ENCODE peak calls at places on chromosomes 2 and 18, in nine cellular contexts. V is OCI-LY7, G is IMR-90, D is colonic mucosa, H is ovary, X is fibroblast of lung, L is prostate gland, A is H7, N is testis. F is an unnamed sample.

GRCh38 chr2:20309001-20309400 is 41.6 kb downstream of the PUM2 start:
- DNase-seq in H (no peak), X (no peak), V (no peak), A (no peak), L (no peak), D (no peak), N (no peak), G (no peak), F (no peak)

GRCh38 chr2:7094113-7094760 is 177.0 kb downstream of the RNF144A start:
- DNase-seq in H (no peak), N (no peak), L (no peak), A (no peak), V (no peak), D (peak; percentile 25), G (no peak), X (no peak), F (peak; percentile 16)

GRCh38 chr2:70828914-70829824 is 6.4 kb downstream of the CD207 start:
- DNase-seq in N (no peak), X (no peak), L (no peak), V (peak; percentile 5), D (no peak), G (peak; percentile 34), A (no peak), H (no peak), F (no peak)

GRCh38 chr2:134292514-134292913 is 38.6 kb downstream of the MGAT5 start:
- DNase-seq in V (no peak), A (no peak), N (no peak), G (no peak), H (no peak), L (no peak), D (no peak), X (no peak), F (no peak)

GRCh38 chr2:218980800-218981389 is 4.1 kb downstream of the FEV start:
- DNase-seq in V (no peak), D (no peak), G (no peak), X (no peak), H (no peak), L (no peak), A (peak; percentile 59), N (no peak), F (no peak)

GRCh38 chr18:11175266-11175947 is 26.0 kb upstream of the PIEZO2 start:
- DNase-seq in A (no peak), N (no peak), X (peak; percentile 53), G (peak; percentile 85), V (no peak), D (no peak), H (no peak), L (no peak), F (no peak)

GRCh38 chr2:5148392-5149085 is 543.6 kb upstream of the SOX11 start:
- DNase-seq in H (no peak), A (no peak), X (no peak), D (no peak), V (no peak), N (no peak), L (no peak), G (no peak), F (no peak)

GRCh38 chr18:1017227-1017626 is 112.6 kb downstream of the ADCYAP1 start:
- DNase-seq in A (no peak), X (no peak), G (no peak), V (no peak), H (no peak), D (no peak), L (no peak), N (no peak), F (peak; percentile 84)

GRCh38 chr2:197310940-197311485 is 433 bp upstream of the ANKRD44 start:
- DNase-seq in D (no peak), N (no peak), G (no peak), H (no peak), X (no peak), A (no peak), L (peak; percentile 11), V (no peak), F (no peak)

GRCh38 chr18:45688834-45689233 is 35.1 kb upstream of the SLC14A1 start:
- DNase-seq in V (no peak), N (no peak), G (no peak), H (no peak), D (no peak), L (no peak), X (no peak), A (no peak), F (no peak)

GRCh38 chr2:95024960-95025405 is 525 bp upstream of the MAL start:
- DNase-seq in L (no peak), H (no peak), N (no peak), V (no peak), X (no peak), G (no peak), A (peak; percentile 77), D (no peak), F (no peak)

GRCh38 chr2:128438091-128438490 is 119.4 kb upstream of the HS6ST1 start:
- DNase-seq in N (peak; percentile 11), V (no peak), A (no peak), G (no peak), X (no peak), H (peak; percentile 6), D (no peak), L (no peak), F (no peak)

GRCh38 chr2:43171789-43172188 is 54.6 kb downstream of the ZFP36L2 start:
- DNase-seq in G (peak; percentile 66), A (no peak), L (peak; percentile 34), V (no peak), N (peak; percentile 62), H (peak; percentile 53), D (peak; percentile 63), X (peak; percentile 59), F (peak; percentile 71)

GRCh38 chr2:208935531-208935930 is 488.3 kb upstream of the MAP2 start:
- DNase-seq in L (no peak), H (no peak), N (no peak), A (no peak), D (no peak), X (no peak), G (no peak), V (no peak), F (no peak)

GRCh38 chr18:72727038-72727690 is 140.6 kb downstream of the NETO1 start:
- DNase-seq in L (no peak), V (no peak), A (no peak), H (no peak), N (no peak), G (no peak), X (no peak), D (no peak), F (peak; percentile 28)

GRCh38 chr2:238267341-238267710 is 21.1 kb downstream of the PER2 start:
- DNase-seq in X (no peak), H (no peak), V (no peak), A (no peak), L (peak; percentile 62), G (peak; percentile 42), D (no peak), N (no peak), F (no peak)
- H3K36me3 ChIP-seq in X (no peaks in the 10 kb centered on the region), H (no peaks in the 10 kb centered on the region), V (peaks cover 65% of the 10 kb centered on the region), A (no peaks in the 10 kb centered on the region), L (no peaks in the 10 kb centered on the region), G (peaks cover 10% of the 10 kb centered on the region), D (no peaks in the 10 kb centered on the region), N (no peaks in the 10 kb centered on the region), F (no peaks in the 10 kb centered on the region)

DNA sequence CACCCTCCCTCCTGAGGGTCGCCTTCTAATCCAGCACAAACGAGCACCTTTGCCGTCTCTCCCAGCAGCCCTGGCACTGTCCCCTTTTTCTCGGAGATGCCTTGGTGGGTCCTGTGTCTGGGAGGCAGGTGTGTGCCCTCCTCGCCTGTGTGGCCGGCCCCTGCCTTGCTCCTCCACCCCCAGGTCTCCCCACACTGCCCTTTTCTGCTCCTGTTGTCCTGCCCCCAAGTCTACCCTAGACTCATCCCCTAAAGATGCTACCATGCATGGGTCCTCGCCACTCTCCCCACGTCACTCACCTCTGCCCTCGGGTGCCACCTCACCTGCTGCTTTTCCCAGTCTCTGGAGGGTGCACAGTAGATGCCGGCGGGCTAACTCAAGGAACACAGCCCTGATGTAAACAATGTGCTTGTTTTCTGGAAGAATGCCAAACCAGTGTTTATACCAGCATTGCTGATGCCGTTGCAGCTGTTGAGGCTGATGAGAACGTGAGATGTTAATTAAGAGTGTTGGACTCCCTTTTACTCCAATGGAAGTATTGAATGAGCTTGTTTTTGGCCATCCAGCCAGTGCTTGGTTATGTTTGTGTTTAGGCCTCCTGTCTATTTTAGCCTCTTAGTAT is 223.1 kb downstream of the AGAP1 start:
- DNase-seq in X (peak; percentile 66), A (no peak), H (no peak), V (no peak), D (no peak), L (no peak), N (no peak), G (peak; percentile 45), F (peak; percentile 94)
- H3K36me3 ChIP-seq in X (no peaks in the 10 kb centered on the region), A (no peaks in the 10 kb centered on the region), H (no peaks in the 10 kb centered on the region), V (no peaks in the 10 kb centered on the region), D (no peaks in the 10 kb centered on the region), L (no peaks in the 10 kb centered on the region), N (no peaks in the 10 kb centered on the region), G (no peaks in the 10 kb centered on the region), F (no peaks in the 10 kb centered on the region)

GRCh38 chr2:233264667-233265066 is 13.2 kb downstream of the ATG16L1 start:
- DNase-seq in X (no peak), L (no peak), H (no peak), A (no peak), D (no peak), N (no peak), G (no peak), V (no peak), F (no peak)
- H3K36me3 ChIP-seq in X (peaks cover 13% of the 10 kb centered on the region), L (peaks cover 3% of the 10 kb centered on the region), H (no peaks in the 10 kb centered on the region), A (peaks cover 47% of the 10 kb centered on the region), D (peaks cover 45% of the 10 kb centered on the region), N (no peaks in the 10 kb centered on the region), G (peaks cover 50% of the 10 kb centered on the region), V (peaks cover 99% of the 10 kb centered on the region), F (peaks cover 76% of the 10 kb centered on the region)

DNA sequence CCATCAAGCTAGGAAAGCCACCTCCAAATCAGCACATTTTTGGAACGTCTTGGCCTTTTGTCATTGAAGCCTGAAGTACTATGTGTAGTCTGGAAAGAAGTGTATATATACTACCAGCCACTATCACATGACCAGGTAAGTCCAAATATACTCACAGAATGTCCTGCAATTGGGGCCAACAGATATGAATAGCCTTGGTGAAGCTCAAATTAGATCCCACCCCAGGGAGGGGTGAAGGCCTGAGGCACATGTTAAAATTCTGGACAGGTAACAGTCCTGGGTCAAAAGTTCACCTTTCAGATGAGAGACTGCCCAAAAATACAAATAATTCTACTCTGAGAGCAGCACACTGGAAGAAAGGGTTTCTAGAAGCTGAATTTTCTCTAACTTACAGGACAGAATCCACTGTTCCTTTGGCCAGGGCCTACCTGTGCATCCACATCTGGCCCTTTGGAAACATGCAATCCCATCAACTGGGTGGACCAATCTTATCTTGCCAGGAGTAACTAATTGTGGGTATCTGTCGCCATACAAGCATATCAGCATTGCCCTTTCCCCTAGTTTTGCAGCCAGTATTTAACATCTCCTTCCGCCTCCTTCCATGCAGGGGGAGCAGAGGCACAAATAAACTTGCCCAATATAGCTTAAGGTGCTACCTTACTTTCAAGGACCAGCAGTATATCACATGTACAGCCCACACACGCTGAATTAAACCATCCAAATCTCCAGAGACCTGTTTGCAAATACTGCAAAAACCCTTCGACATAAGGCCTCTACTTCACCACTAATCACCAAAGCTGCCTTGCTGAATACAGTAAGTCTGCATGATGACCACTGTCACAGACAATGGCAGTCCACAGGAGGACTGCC is 67.8 kb downstream of the EIF5B start:
- DNase-seq in L (no peak), V (no peak), A (no peak), N (no peak), X (no peak), H (no peak), G (no peak), D (no peak), F (no peak)
- H3K36me3 ChIP-seq in L (no peaks in the 10 kb centered on the region), V (peaks cover 95% of the 10 kb centered on the region), A (peaks cover 26% of the 10 kb centered on the region), N (no peaks in the 10 kb centered on the region), X (peaks cover 12% of the 10 kb centered on the region), H (no peaks in the 10 kb centered on the region), G (peaks cover 36% of the 10 kb centered on the region), D (peaks cover 9% of the 10 kb centered on the region), F (peaks cover 80% of the 10 kb centered on the region)

GRCh38 chr2:97754690-97755346 is 41.4 kb downstream of the ZAP70 start:
- DNase-seq in G (no peak), V (no peak), D (no peak), X (no peak), L (no peak), N (no peak), H (no peak), A (no peak), F (no peak)
- H3K36me3 ChIP-seq in G (peaks cover 23% of the 10 kb centered on the region), V (peaks cover 30% of the 10 kb centered on the region), D (no peaks in the 10 kb centered on the region), X (peaks cover 5% of the 10 kb centered on the region), L (no peaks in the 10 kb centered on the region), N (no peaks in the 10 kb centered on the region), H (no peaks in the 10 kb centered on the region), A (peaks cover 3% of the 10 kb centered on the region), F (peaks cover 20% of the 10 kb centered on the region)